ENCODE peak calls at places on chromosomes 16 and 17, in ten cellular contexts. U is kidney tubule cell; Y is GDM1; D is AG09309; S is AG10803; G is stimulated activated CD4-positive, alpha-beta T cell treated with anti-CD3 and anti-CD28 coated beads, Interleukin-2, amount 100 ng/mL, for 48 hours; F is GM12865; T is NCI-H1417; J is cardiac septum; A is AG08395. H is an unnamed sample.
A peak's percentile ranks its signal among the peaks of the same experiment; 100 is the strongest.

GRCh38 chr16:70701036-70701435 is 15.2 kb upstream of the MTSS2 start:
- DNase-seq in U (no peak), Y (no peak), D (no peak), S (no peak), G (no peak), F (no peak), T (peak; percentile 54), J (no peak), A (no peak), H (no peak)

GRCh38 chr16:68229431-68230175 is 6.3 kb downstream of the ESRP2 start:
- DNase-seq in U (peak; percentile 70), Y (no peak), D (peak; percentile 29), S (peak; percentile 79), G (no peak), F (peak; percentile 57), T (peak; percentile 35), J (no peak), A (peak; percentile 88), H (no peak)

GRCh38 chr16:86946396-86946795 is 368.0 kb downstream of the FOXL1 start:
- DNase-seq in U (peak; percentile 53), Y (no peak), D (no peak), S (peak; percentile 28), G (no peak), F (no peak), T (no peak), J (no peak), A (peak; percentile 45), H (peak; percentile 16)

GRCh38 chr16:50309156-50309526 is 42.8 kb downstream of the ADCY7 start:
- DNase-seq in U (no peak), Y (no peak), D (no peak), S (no peak), G (no peak), F (no peak), T (no peak), J (peak; percentile 59), A (no peak), H (no peak)

GRCh38 chr17:68963958-68964357 is 8.8 kb upstream of the ABCA8 start:
- DNase-seq in U (no peak), Y (no peak), D (no peak), S (no peak), G (no peak), F (no peak), T (no peak), J (no peak), A (no peak), H (no peak)

GRCh38 chr17:2071421-2072281 is 16.7 kb downstream of the HIC1 start:
- DNase-seq in U (no peak), Y (no peak), D (no peak), S (peak; percentile 55), G (no peak), F (no peak), T (no peak), J (no peak), A (no peak), H (peak; percentile 89)

GRCh38 chr16:85912271-85912974 is 13.5 kb downstream of the IRF8 start:
- DNase-seq in U (no peak), Y (no peak), D (no peak), S (peak; percentile 70), G (no peak), F (no peak), T (no peak), J (no peak), A (no peak), H (peak; percentile 68)

GRCh38 chr16:66418165-66418962 is 8.7 kb upstream of the BEAN1 start:
- DNase-seq in U (no peak), Y (no peak), D (no peak), S (no peak), G (no peak), F (no peak), T (no peak), J (no peak), A (no peak), H (no peak)

GRCh38 chr16:48317614-48318013 is 67.6 kb downstream of the SIAH1 start:
- DNase-seq in U (peak; percentile 66), Y (peak; percentile 50), D (peak; percentile 27), S (peak; percentile 74), G (no peak), F (peak; percentile 36), T (no peak), J (no peak), A (peak; percentile 34), H (no peak)

GRCh38 chr17:46053911-46054534 is 55.0 kb downstream of the STH start:
- DNase-seq in U (peak; percentile 35), Y (no peak), D (no peak), S (peak; percentile 46), G (no peak), F (no peak), T (no peak), J (no peak), A (peak; percentile 9), H (no peak)

GRCh38 chr17:82849076-82849945 is 9.5 kb upstream of the ZNF750 start:
- DNase-seq in U (no peak), Y (peak; percentile 19), D (no peak), S (no peak), G (no peak), F (no peak), T (no peak), J (no peak), A (no peak), H (peak; percentile 65)